ENCODE peak calls at places on chromosomes 12 and 14, in five cellular contexts. P is H9, S is IMR-90, G is mesenchymal stem cell, V is H1. X is an unnamed sample.

GRCh38 chr12:70449074-70449757 is 83.1 kb downstream of the KCNMB4 start:
- DNase-seq in P (no peak), S (peak; percentile 10), G (no peak), V (no peak), X (no peak)

GRCh38 chr12:15323530-15323929 is 1.2 kb downstream of the PTPRO start:
- DNase-seq in P (no peak), S (no peak), G (no peak), V (no peak), X (no peak)

GRCh38 chr14:75307700-75308379 is 29.2 kb downstream of the FOS start:
- DNase-seq in P (peak; percentile 90), S (peak; percentile 76), G (peak; percentile 79), V (peak; percentile 96), X (peak; percentile 90)

GRCh38 chr12:65248656-65249633 is 29.5 kb upstream of the MSRB3 start:
- DNase-seq in P (no peak), S (no peak), G (peak; percentile 3), V (no peak), X (peak; percentile 14)

GRCh38 chr12:123054371-123054770 is 73.9 kb downstream of the ARL6IP4 start:
- DNase-seq in P (no peak), S (no peak), G (no peak), V (no peak), X (no peak)

GRCh38 chr12:120100630-120101029 is 15.9 kb downstream of the RAB35 start:
- DNase-seq in P (no peak), S (peak; percentile 58), G (no peak), V (no peak), X (no peak)

GRCh38 chr12:52148541-52149181 is 43.2 kb downstream of the KRT80 start:
- DNase-seq in P (peak; percentile 91), S (no peak), G (no peak), V (no peak), X (no peak)

GRCh38 chr14:54691525-54692260 is 124.8 kb downstream of the SAMD4A start:
- DNase-seq in P (peak; percentile 80), S (peak; percentile 69), G (peak; percentile 83), V (peak; percentile 86), X (peak; percentile 82)

GRCh38 chr14:26163761-26164160 is 434.1 kb downstream of the NOVA1 start:
- DNase-seq in P (peak; percentile 52), S (peak; percentile 20), G (peak; percentile 46), V (peak; percentile 47), X (peak; percentile 84)

GRCh38 chr12:64824130-64824499 is 332 bp upstream of the TBC1D30 start:
- DNase-seq in P (no peak), S (no peak), G (no peak), V (no peak), X (no peak)

GRCh38 chr12:121797937-121798801 is 4.7 kb upstream of the RHOF start:
- DNase-seq in P (no peak), S (peak; percentile 50), G (peak; percentile 41), V (no peak), X (peak; percentile 81)

GRCh38 chr14:41718477-41719166 is 111.9 kb downstream of the LRFN5 start:
- DNase-seq in P (no peak), S (no peak), G (no peak), V (no peak), X (no peak)

GRCh38 chr12:13371797-13372196 is 175.3 kb downstream of the EMP1 start:
- DNase-seq in P (no peak), S (no peak), G (no peak), V (peak; percentile 11), X (no peak)

GRCh38 chr12:14416658-14417057 is 51.2 kb downstream of the ATF7IP start:
- DNase-seq in P (peak; percentile 46), S (peak; percentile 93), G (peak; percentile 88), V (no peak), X (peak; percentile 86)

GRCh38 chr12:82972624-82973023 is 285.9 kb downstream of the TMTC2 start:
- DNase-seq in P (no peak), S (no peak), G (no peak), V (no peak), X (no peak)

GRCh38 chr12:116878567-116879508 is 2.4 kb downstream of the HRK start:
- DNase-seq in P (peak; percentile 64), S (no peak), G (peak; percentile 18), V (peak; percentile 71), X (peak; percentile 43)

GRCh38 chr12:29700761-29701481 is 82.8 kb downstream of the TMTC1 start:
- DNase-seq in P (no peak), S (no peak), G (no peak), V (no peak), X (no peak)

GRCh38 chr12:2776129-2776806 is 18.5 kb upstream of the FKBP4 start:
- DNase-seq in P (peak; percentile 22), S (no peak), G (no peak), V (no peak), X (no peak)

GRCh38 chr12:46359667-46360280 is 12.8 kb downstream of the SLC38A2 start:
- DNase-seq in P (no peak), S (no peak), G (no peak), V (no peak), X (no peak)

GRCh38 chr12:29537292-29537691 is 39.8 kb upstream of the OVCH1 start:
- DNase-seq in P (no peak), S (peak; percentile 85), G (peak; percentile 48), V (no peak), X (no peak)

GRCh38 chr12:53252349-53252916 is 15.7 kb upstream of the ESPL1 start:
- DNase-seq in P (no peak), S (no peak), G (no peak), V (no peak), X (no peak)

GRCh38 chr12:92078167-92079053 is 67.2 kb downstream of the BTG1 start:
- DNase-seq in P (no peak), S (peak; percentile 96), G (peak; percentile 88), V (no peak), X (peak; percentile 10)

GRCh38 chr12:76310110-76310509 is 38.1 kb downstream of the BBS10 start:
- DNase-seq in P (no peak), S (peak; percentile 54), G (no peak), V (no peak), X (no peak)

GRCh38 chr14:102223682-102224081 is 81.3 kb downstream of the MOK start:
- DNase-seq in P (no peak), S (no peak), G (no peak), V (no peak), X (no peak)

GRCh38 chr14:100857923-100858837 is 32.3 kb downstream of the MEG3 start:
- DNase-seq in P (no peak), S (no peak), G (no peak), V (no peak), X (no peak)

GRCh38 chr14:100854435-100854834 is 28.5 kb downstream of the MEG3 start:
- DNase-seq in P (no peak), S (no peak), G (no peak), V (no peak), X (no peak)

GRCh38 chr14:100857196-100857922 is 31.4 kb downstream of the MEG3 start:
- DNase-seq in P (no peak), S (no peak), G (no peak), V (no peak), X (no peak)

GRCh38 chr14:100856056-100856950 is 30.4 kb downstream of the MEG3 start:
- DNase-seq in P (no peak), S (no peak), G (no peak), V (no peak), X (no peak)

GRCh38 chr14:100855256-100855930 is 29.5 kb downstream of the MEG3 start:
- DNase-seq in P (no peak), S (no peak), G (no peak), V (no peak), X (peak; percentile 28)
- H2BK5ac ChIP-seq in P (no peak overlapping the region), S (no peak overlapping the region), G (no peak overlapping the region), V (no peak overlapping the region), X (no peak overlapping the region)

GRCh38 chr14:90344920-90345557 is 13.3 kb upstream of the NRDE2 start:
- DNase-seq in P (no peak), S (peak; percentile 11), G (no peak), V (no peak), X (no peak)

GRCh38 chr14:90348270-90348669 is 16.5 kb upstream of the NRDE2 start:
- DNase-seq in P (no peak), S (no peak), G (no peak), V (no peak), X (no peak)

GRCh38 chr14:90344285-90344684 is 12.5 kb upstream of the NRDE2 start:
- DNase-seq in P (no peak), S (no peak), G (no peak), V (no peak), X (peak; percentile 32)

GRCh38 chr14:90354551-90355298 is 23.0 kb upstream of the NRDE2 start:
- DNase-seq in P (no peak), S (no peak), G (no peak), V (no peak), X (no peak)

GRCh38 chr14:90349729-90350128 is 18.0 kb upstream of the NRDE2 start:
- DNase-seq in P (no peak), S (no peak), G (no peak), V (no peak), X (no peak)
- H2BK5ac ChIP-seq in P (no peak overlapping the region), S (no peak overlapping the region), G (no peak overlapping the region), V (no peak overlapping the region), X (no peak overlapping the region)

GRCh38 chr12:48007206-48007605 is 2.9 kb upstream of the COL2A1 start:
- DNase-seq in P (no peak), S (no peak), G (no peak), V (no peak), X (no peak)

GRCh38 chr12:48003226-48004038 is 844 bp downstream of the COL2A1 start:
- DNase-seq in P (peak; percentile 49), S (no peak), G (peak; percentile 10), V (no peak), X (no peak)

GRCh38 chr12:48005750-48006021 is 1.4 kb upstream of the COL2A1 start:
- DNase-seq in P (no peak), S (no peak), G (no peak), V (no peak), X (no peak)

GRCh38 chr12:48004039-48004940 is at the start of gene COL2A1:
- DNase-seq in P (peak; percentile 90), S (peak; percentile 12), G (peak; percentile 40), V (peak; percentile 88), X (peak; percentile 71)

GRCh38 chr12:48004941-48005749 is 869 bp upstream of the COL2A1 start:
- DNase-seq in P (peak; percentile 82), S (no peak), G (no peak), V (no peak), X (peak; percentile 51)
- H2BK5ac ChIP-seq in P (no peak overlapping the region), S (no peak overlapping the region), G (no peak overlapping the region), V (peak overlapping the region; percentile 45), X (no peak overlapping the region)

DNA sequence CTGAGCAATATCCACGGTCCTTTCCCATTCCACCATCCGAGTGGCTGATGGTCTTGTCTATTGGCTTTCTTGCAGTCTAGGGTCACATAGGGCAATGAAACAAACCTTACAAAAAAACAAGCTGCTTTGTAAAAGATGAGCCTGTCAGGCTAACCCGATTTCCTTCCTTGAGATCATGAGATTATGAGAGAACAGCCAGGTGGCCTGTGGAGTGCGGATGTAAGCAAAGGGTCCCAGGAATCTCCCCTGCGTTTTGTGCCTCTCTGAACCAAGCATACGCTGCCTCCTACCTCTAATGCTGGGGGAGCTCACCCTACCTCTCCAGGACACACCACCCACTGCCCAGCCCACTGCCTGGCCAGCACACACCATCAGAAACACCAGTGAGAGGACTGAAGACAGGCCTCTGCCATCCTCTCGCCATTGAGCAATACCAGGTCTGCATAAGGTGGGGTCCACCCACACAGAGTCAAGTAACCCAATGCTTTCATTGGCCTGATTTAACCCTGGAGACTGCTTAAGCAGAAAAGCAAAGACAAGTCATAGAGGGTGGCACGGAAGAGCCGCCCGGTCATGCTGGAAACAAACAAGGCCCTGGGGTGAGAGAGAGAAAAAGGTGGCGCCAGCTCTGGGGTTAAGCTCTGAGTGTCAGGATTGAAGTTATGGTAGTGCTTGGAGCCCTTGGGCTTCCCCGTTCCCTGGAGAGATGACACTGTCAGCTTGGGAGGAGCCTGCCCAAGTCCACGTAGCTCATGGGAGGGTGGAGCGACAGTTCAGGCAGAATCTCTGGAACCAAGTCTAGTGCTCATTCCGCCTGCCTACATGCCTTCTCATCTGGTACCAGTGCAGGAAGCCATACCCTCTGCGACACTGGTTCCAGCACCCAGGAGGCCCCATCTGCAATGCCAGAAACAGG is 46.6 kb downstream of the CALM1 start:
- DNase-seq in P (no peak), S (no peak), G (no peak), V (no peak), X (no peak)
- H2BK5ac ChIP-seq in P (no peak overlapping the region), S (no peak overlapping the region), G (no peak overlapping the region), V (no peak overlapping the region), X (no peak overlapping the region)

X was measured in mesendoderm.